ENCODE peak calls at places on chromosomes 12 and 14, in six cellular contexts. M is LHCN-M2; V is C1 segment of cervical spinal cord; W is A172; D is cardiac muscle cell; F is stimulated activated CD8-positive, alpha-beta memory T cell treated with anti-CD3 and anti-CD28 coated beads, Interleukin-2, amount 100 ng/mL, for 1 hour. Q is an unnamed sample.

GRCh38 chr12:10304161-10304574 is 3.5 kb upstream of the KLRD1 start:
- DNase-seq in M (peak; percentile 79), D (no peak), W (peak; percentile 41), V (no peak), F (no peak), Q (no peak)

GRCh38 chr12:117718559-117718958 is 250.2 kb downstream of the KSR2 start:
- DNase-seq in D (no peak), F (no peak), M (no peak), W (no peak), V (no peak), Q (peak; percentile 6)

GRCh38 chr14:105710119-105711057 is 184.0 kb downstream of the TMEM121 start:
- DNase-seq in V (no peak), F (no peak), W (no peak), D (no peak), M (no peak), Q (no peak)

GRCh38 chr12:84508325-84508861 is 404.2 kb downstream of the SLC6A15 start:
- DNase-seq in D (peak; percentile 63), W (peak; percentile 85), F (no peak), V (no peak), M (peak; percentile 62), Q (peak; percentile 68)

GRCh38 chr14:98366429-98366828 is 905.6 kb downstream of the BCL11B start:
- DNase-seq in W (no peak), V (no peak), F (no peak), M (no peak), D (no peak), Q (no peak)

GRCh38 chr12:106358410-106359241 is 1.1 kb downstream of the POLR3B start:
- DNase-seq in V (peak; percentile 39), D (peak; percentile 84), W (peak; percentile 35), F (no peak), M (peak; percentile 70), Q (no peak)

GRCh38 chr12:118120579-118121363 is 15.2 kb upstream of the PEBP1 start:
- DNase-seq in M (peak; percentile 78), W (peak; percentile 56), D (peak; percentile 81), F (peak; percentile 40), V (peak; percentile 61), Q (peak; percentile 45)

GRCh38 chr14:68937790-68938514 is 41.1 kb downstream of the ACTN1 start:
- DNase-seq in W (peak; percentile 63), V (no peak), F (no peak), M (peak; percentile 43), D (no peak), Q (no peak)

GRCh38 chr14:98103705-98104104 is 1168.3 kb downstream of the BCL11B start:
- DNase-seq in D (no peak), V (no peak), M (no peak), W (no peak), F (peak; percentile 0), Q (no peak)

GRCh38 chr14:83707056-83707455 is 1822.9 kb upstream of the FLRT2 start:
- DNase-seq in D (no peak), M (no peak), V (no peak), W (no peak), F (no peak), Q (no peak)

GRCh38 chr14:72926292-72927028 is at the start of gene DCAF4:
- DNase-seq in M (peak; percentile 99), V (peak; percentile 88), F (peak; percentile 88), W (peak; percentile 99), D (peak; percentile 99), Q (peak; percentile 95)

GRCh38 chr14:71647086-71647784 is 285.0 kb upstream of the RGS6 start:
- DNase-seq in D (no peak), M (no peak), V (no peak), W (no peak), F (no peak), Q (peak; percentile 39)

GRCh38 chr12:123532021-123532420 is 1.5 kb downstream of the RILPL1 start:
- DNase-seq in V (peak; percentile 9), D (peak; percentile 56), W (peak; percentile 18), M (no peak), F (no peak), Q (no peak)

GRCh38 chr14:51954657-51955056 is 34.7 kb upstream of the RTRAF start:
- DNase-seq in V (no peak), F (no peak), W (no peak), D (no peak), M (no peak), Q (no peak)

GRCh38 chr12:121543786-121544185 is 37.0 kb downstream of the KDM2B start:
- DNase-seq in F (no peak), V (no peak), W (no peak), D (no peak), M (no peak), Q (no peak)

GRCh38 chr12:57813111-57813970 is 5.2 kb downstream of the AVIL start:
- DNase-seq in V (no peak), D (no peak), W (peak; percentile 65), F (no peak), M (no peak), Q (no peak)

GRCh38 chr12:53160000-53160399 is 20.5 kb upstream of the ZNF740 start:
- DNase-seq in D (no peak), W (no peak), F (no peak), M (no peak), V (no peak), Q (no peak)

GRCh38 chr12:123923927-123924326 is 48.7 kb downstream of the CCDC92 start:
- DNase-seq in D (no peak), W (no peak), F (no peak), V (no peak), M (no peak), Q (no peak)

GRCh38 chr12:19482551-19483109 is 43.3 kb downstream of the AEBP2 start:
- DNase-seq in F (peak; percentile 16), D (peak; percentile 56), M (no peak), W (no peak), V (no peak), Q (no peak)

GRCh38 chr14:37608649-37609048 is 13.2 kb downstream of the TTC6 start:
- DNase-seq in M (no peak), D (no peak), V (no peak), F (no peak), W (no peak), Q (no peak)

GRCh38 chr14:101823511-101824120 is 62.1 kb downstream of the PPP2R5C start:
- DNase-seq in F (peak; percentile 56), M (no peak), V (no peak), D (peak; percentile 17), W (no peak), Q (no peak)

GRCh38 chr12:79689477-79690155 is 1.1 kb downstream of the PAWR start:
- DNase-seq in M (peak; percentile 52), V (no peak), D (peak; percentile 55), F (no peak), W (peak; percentile 45), Q (peak; percentile 18)

GRCh38 chr14:102517412-102518062 is 8.0 kb upstream of the ANKRD9 start:
- DNase-seq in F (no peak), M (no peak), D (no peak), V (no peak), W (no peak), Q (no peak)

Q was measured in DMS153.